ENCODE peak calls at places on chromosomes 12 and 14, in ten cellular contexts. One of them, this sample, is unnamed.

GRCh38 chr12:62767506-62767905 is 167.4 kb downstream of the PPM1H start:
- DNase-seq in esophagus muscularis mucosa: no peak
- DNase-seq in HEK293T: no peak
- DNase-seq in NCI-H1436: no peak
- DNase-seq in CD8-positive, alpha-beta memory T cell: no peak
- DNase-seq in chondrocyte: no peak
- DNase-seq in Daoy: peak; percentile 71
- DNase-seq in PC-3: peak; percentile 54
- DNase-seq in HTR-8/SVneo: peak; percentile 17
- DNase-seq in H54: peak; percentile 39
- DNase-seq in this sample: no peak

GRCh38 chr12:45666452-45667215 is 62.9 kb upstream of the ARID2 start:
- DNase-seq in HTR-8/SVneo: no peak
- DNase-seq in PC-3: no peak
- DNase-seq in H54: no peak
- DNase-seq in Daoy: no peak
- DNase-seq in CD8-positive, alpha-beta memory T cell: no peak
- DNase-seq in NCI-H1436: no peak
- DNase-seq in HEK293T: no peak
- DNase-seq in esophagus muscularis mucosa: no peak
- DNase-seq in chondrocyte: no peak
- DNase-seq in this sample: no peak

GRCh38 chr14:36502558-36503508 is 17.2 kb downstream of the NKX2-1 start:
- DNase-seq in CD8-positive, alpha-beta memory T cell: no peak
- DNase-seq in H54: no peak
- DNase-seq in chondrocyte: no peak
- DNase-seq in Daoy: no peak
- DNase-seq in esophagus muscularis mucosa: no peak
- DNase-seq in HTR-8/SVneo: no peak
- DNase-seq in NCI-H1436: no peak
- DNase-seq in PC-3: no peak
- DNase-seq in HEK293T: no peak
- DNase-seq in this sample: no peak

GRCh38 chr14:39488600-39488999 is 56.4 kb upstream of the FBXO33 start:
- DNase-seq in PC-3: no peak
- DNase-seq in esophagus muscularis mucosa: no peak
- DNase-seq in CD8-positive, alpha-beta memory T cell: no peak
- DNase-seq in chondrocyte: no peak
- DNase-seq in NCI-H1436: no peak
- DNase-seq in HEK293T: no peak
- DNase-seq in H54: no peak
- DNase-seq in HTR-8/SVneo: no peak
- DNase-seq in Daoy: no peak
- DNase-seq in this sample: peak; percentile 35

GRCh38 chr12:116317986-116318737 is 40.7 kb upstream of the MED13L start:
- DNase-seq in PC-3: peak; percentile 70
- DNase-seq in HTR-8/SVneo: no peak
- DNase-seq in NCI-H1436: no peak
- DNase-seq in H54: no peak
- DNase-seq in CD8-positive, alpha-beta memory T cell: no peak
- DNase-seq in esophagus muscularis mucosa: no peak
- DNase-seq in Daoy: no peak
- DNase-seq in chondrocyte: no peak
- DNase-seq in HEK293T: no peak
- DNase-seq in this sample: no peak

GRCh38 chr14:41549282-41549681 is 57.4 kb upstream of the LRFN5 start:
- DNase-seq in esophagus muscularis mucosa: no peak
- DNase-seq in PC-3: no peak
- DNase-seq in CD8-positive, alpha-beta memory T cell: no peak
- DNase-seq in NCI-H1436: no peak
- DNase-seq in HEK293T: no peak
- DNase-seq in chondrocyte: no peak
- DNase-seq in Daoy: peak; percentile 17
- DNase-seq in HTR-8/SVneo: no peak
- DNase-seq in H54: no peak
- DNase-seq in this sample: no peak

GRCh38 chr12:13680916-13681315 is 300.5 kb downstream of the GRIN2B start:
- DNase-seq in Daoy: no peak
- DNase-seq in esophagus muscularis mucosa: no peak
- DNase-seq in PC-3: no peak
- DNase-seq in chondrocyte: no peak
- DNase-seq in CD8-positive, alpha-beta memory T cell: no peak
- DNase-seq in HTR-8/SVneo: no peak
- DNase-seq in NCI-H1436: no peak
- DNase-seq in HEK293T: no peak
- DNase-seq in H54: no peak
- DNase-seq in this sample: no peak

GRCh38 chr12:49537709-49538601 is 875 bp upstream of the KCNH3 start:
- DNase-seq in HEK293T: no peak
- DNase-seq in Daoy: no peak
- DNase-seq in CD8-positive, alpha-beta memory T cell: no peak
- DNase-seq in HTR-8/SVneo: no peak
- DNase-seq in esophagus muscularis mucosa: no peak
- DNase-seq in H54: no peak
- DNase-seq in chondrocyte: no peak
- DNase-seq in PC-3: peak; percentile 15
- DNase-seq in NCI-H1436: peak; percentile 52
- DNase-seq in this sample: no peak

GRCh38 chr12:62190921-62191746 is 69.1 kb upstream of the USP15 start:
- DNase-seq in PC-3: no peak
- DNase-seq in Daoy: peak; percentile 10
- DNase-seq in chondrocyte: peak; percentile 75
- DNase-seq in HTR-8/SVneo: no peak
- DNase-seq in NCI-H1436: no peak
- DNase-seq in esophagus muscularis mucosa: no peak
- DNase-seq in CD8-positive, alpha-beta memory T cell: no peak
- DNase-seq in H54: no peak
- DNase-seq in HEK293T: no peak
- DNase-seq in this sample: no peak

GRCh38 chr14:35414365-35414764 is 9.8 kb upstream of the NFKBIA start:
- DNase-seq in H54: no peak
- DNase-seq in NCI-H1436: no peak
- DNase-seq in PC-3: peak; percentile 41
- DNase-seq in HEK293T: no peak
- DNase-seq in Daoy: peak; percentile 55
- DNase-seq in CD8-positive, alpha-beta memory T cell: no peak
- DNase-seq in esophagus muscularis mucosa: no peak
- DNase-seq in chondrocyte: no peak
- DNase-seq in HTR-8/SVneo: peak; percentile 25
- DNase-seq in this sample: no peak

GRCh38 chr12:66129934-66130266 is 650 bp downstream of the LLPH start:
- DNase-seq in HEK293T: peak; percentile 11
- DNase-seq in HTR-8/SVneo: no peak
- DNase-seq in CD8-positive, alpha-beta memory T cell: no peak
- DNase-seq in esophagus muscularis mucosa: no peak
- DNase-seq in PC-3: no peak
- DNase-seq in Daoy: peak; percentile 5
- DNase-seq in NCI-H1436: no peak
- DNase-seq in chondrocyte: no peak
- DNase-seq in H54: no peak
- DNase-seq in this sample: no peak

GRCh38 chr14:73463411-73463810 is 5.1 kb upstream of the NUMB start:
- DNase-seq in H54: peak; percentile 46
- DNase-seq in PC-3: peak; percentile 91
- DNase-seq in HEK293T: no peak
- DNase-seq in Daoy: peak; percentile 83
- DNase-seq in HTR-8/SVneo: peak; percentile 81
- DNase-seq in esophagus muscularis mucosa: no peak
- DNase-seq in CD8-positive, alpha-beta memory T cell: no peak
- DNase-seq in chondrocyte: no peak
- DNase-seq in NCI-H1436: no peak
- DNase-seq in this sample: no peak

GRCh38 chr14:94485944-94486841 is 10.2 kb upstream of the SERPINA9 start:
- DNase-seq in CD8-positive, alpha-beta memory T cell: peak; percentile 20
- DNase-seq in chondrocyte: no peak
- DNase-seq in NCI-H1436: no peak
- DNase-seq in H54: peak; percentile 72
- DNase-seq in HTR-8/SVneo: peak; percentile 77
- DNase-seq in PC-3: peak; percentile 42
- DNase-seq in HEK293T: peak; percentile 85
- DNase-seq in esophagus muscularis mucosa: no peak
- DNase-seq in Daoy: peak; percentile 81
- DNase-seq in this sample: peak; percentile 71

GRCh38 chr12:102885043-102885932 is 31.8 kb downstream of the PAH start:
- DNase-seq in NCI-H1436: no peak
- DNase-seq in Daoy: no peak
- DNase-seq in esophagus muscularis mucosa: no peak
- DNase-seq in HEK293T: no peak
- DNase-seq in CD8-positive, alpha-beta memory T cell: no peak
- DNase-seq in PC-3: no peak
- DNase-seq in HTR-8/SVneo: no peak
- DNase-seq in H54: no peak
- DNase-seq in chondrocyte: no peak
- DNase-seq in this sample: no peak

GRCh38 chr12:213527-213932 is 427 bp downstream of the SLC6A12 start:
- DNase-seq in NCI-H1436: no peak
- DNase-seq in H54: no peak
- DNase-seq in chondrocyte: no peak
- DNase-seq in CD8-positive, alpha-beta memory T cell: no peak
- DNase-seq in HTR-8/SVneo: no peak
- DNase-seq in Daoy: no peak
- DNase-seq in esophagus muscularis mucosa: no peak
- DNase-seq in PC-3: no peak
- DNase-seq in HEK293T: no peak
- DNase-seq in this sample: no peak

GRCh38 chr12:76091245-76091757 is 6.8 kb upstream of the NAP1L1 start:
- DNase-seq in HEK293T: no peak
- DNase-seq in NCI-H1436: no peak
- DNase-seq in PC-3: no peak
- DNase-seq in CD8-positive, alpha-beta memory T cell: no peak
- DNase-seq in HTR-8/SVneo: no peak
- DNase-seq in Daoy: no peak
- DNase-seq in chondrocyte: no peak
- DNase-seq in esophagus muscularis mucosa: no peak
- DNase-seq in H54: no peak
- DNase-seq in this sample: no peak

GRCh38 chr12:50333441-50333840 is 50.1 kb upstream of the LIMA1 start:
- DNase-seq in esophagus muscularis mucosa: no peak
- DNase-seq in H54: no peak
- DNase-seq in NCI-H1436: no peak
- DNase-seq in Daoy: no peak
- DNase-seq in HTR-8/SVneo: no peak
- DNase-seq in chondrocyte: no peak
- DNase-seq in PC-3: no peak
- DNase-seq in HEK293T: no peak
- DNase-seq in CD8-positive, alpha-beta memory T cell: no peak
- DNase-seq in this sample: no peak

This sample was measured in iPS DF 6.9.